ENCODE peak calls at places on chromosome 7, in six cellular contexts. One of them, this sample, is unnamed.

GRCh38 chr7:122532406-122533269 is 166.3 kb downstream of the RNF133 start:
- DNase-seq in uterus: no peak
- DNase-seq in adrenal gland: no peak
- DNase-seq in HepG2: peak; percentile 4
- DNase-seq in H1: no peak
- DNase-seq in IMR-90: peak; percentile 5
- DNase-seq in this sample: no peak

GRCh38 chr7:24965831-24966708 is 13.9 kb downstream of the OSBPL3 start:
- DNase-seq in adrenal gland: no peak
- DNase-seq in uterus: no peak
- DNase-seq in HepG2: no peak
- DNase-seq in IMR-90: peak; percentile 15
- DNase-seq in H1: no peak
- DNase-seq in this sample: peak; percentile 5

GRCh38 chr7:123748171-123748733 is 551 bp downstream of the WASL start:
- DNase-seq in uterus: peak; percentile 26
- DNase-seq in adrenal gland: peak; percentile 67
- DNase-seq in IMR-90: peak; percentile 28
- DNase-seq in HepG2: no peak
- DNase-seq in H1: no peak
- DNase-seq in this sample: peak; percentile 16

GRCh38 chr7:78441737-78442136 is 643.2 kb downstream of the PHTF2 start:
- DNase-seq in adrenal gland: no peak
- DNase-seq in IMR-90: no peak
- DNase-seq in H1: no peak
- DNase-seq in uterus: no peak
- DNase-seq in HepG2: no peak
- DNase-seq in this sample: no peak

GRCh38 chr7:47816647-47817046 is 131.6 kb downstream of the PKD1L1 start:
- DNase-seq in adrenal gland: peak; percentile 49
- DNase-seq in IMR-90: peak; percentile 69
- DNase-seq in uterus: no peak
- DNase-seq in HepG2: peak; percentile 35
- DNase-seq in H1: no peak
- DNase-seq in this sample: no peak

GRCh38 chr7:74069790-74070618 is 13.6 kb upstream of the LIMK1 start:
- DNase-seq in IMR-90: no peak
- DNase-seq in HepG2: no peak
- DNase-seq in adrenal gland: no peak
- DNase-seq in uterus: no peak
- DNase-seq in H1: no peak
- DNase-seq in this sample: no peak

GRCh38 chr7:148883233-148884048 is 650 bp downstream of the EZH2 start:
- DNase-seq in HepG2: no peak
- DNase-seq in IMR-90: no peak
- DNase-seq in uterus: peak; percentile 33
- DNase-seq in H1: no peak
- DNase-seq in adrenal gland: peak; percentile 61
- DNase-seq in this sample: no peak

GRCh38 chr7:95047291-95047690 is 139.9 kb downstream of the PPP1R9A start:
- DNase-seq in H1: no peak
- DNase-seq in uterus: no peak
- DNase-seq in IMR-90: no peak
- DNase-seq in HepG2: no peak
- DNase-seq in adrenal gland: no peak
- DNase-seq in this sample: no peak

GRCh38 chr7:134787720-134788119 is 8.3 kb downstream of the CALD1 start:
- DNase-seq in adrenal gland: no peak
- DNase-seq in HepG2: no peak
- DNase-seq in IMR-90: no peak
- DNase-seq in H1: no peak
- DNase-seq in uterus: no peak
- DNase-seq in this sample: no peak

GRCh38 chr7:100626530-100627237 is 14.3 kb downstream of the MOSPD3 start:
- DNase-seq in H1: no peak
- DNase-seq in uterus: peak; percentile 83
- DNase-seq in adrenal gland: peak; percentile 95
- DNase-seq in IMR-90: peak; percentile 81
- DNase-seq in HepG2: no peak
- DNase-seq in this sample: peak; percentile 57
- TF ChIP-seq POLR2A in H1: no peak
- TF ChIP-seq POLR2A in uterus: peak; percentile 14
- TF ChIP-seq POLR2A in adrenal gland: peak; percentile 25
- TF ChIP-seq POLR2A in IMR-90: no peak
- TF ChIP-seq POLR2A in HepG2: no peak
- TF ChIP-seq POLR2A in this sample: peak; percentile 11

GRCh38 chr7:27046854-27047549 is 48.8 kb downstream of the HOXA1 start:
- DNase-seq in H1: no peak
- DNase-seq in HepG2: no peak
- DNase-seq in uterus: no peak
- DNase-seq in adrenal gland: no peak
- DNase-seq in IMR-90: peak; percentile 77
- DNase-seq in this sample: no peak
- H3K4me3 ChIP-seq in H1: no peak overlapping the region
- H3K4me3 ChIP-seq in HepG2: no peak overlapping the region
- H3K4me3 ChIP-seq in uterus: no peak overlapping the region
- H3K4me3 ChIP-seq in adrenal gland: no peak overlapping the region
- H3K4me3 ChIP-seq in IMR-90: no peak overlapping the region
- H3K4me3 ChIP-seq in this sample: no peak overlapping the region

DNA sequence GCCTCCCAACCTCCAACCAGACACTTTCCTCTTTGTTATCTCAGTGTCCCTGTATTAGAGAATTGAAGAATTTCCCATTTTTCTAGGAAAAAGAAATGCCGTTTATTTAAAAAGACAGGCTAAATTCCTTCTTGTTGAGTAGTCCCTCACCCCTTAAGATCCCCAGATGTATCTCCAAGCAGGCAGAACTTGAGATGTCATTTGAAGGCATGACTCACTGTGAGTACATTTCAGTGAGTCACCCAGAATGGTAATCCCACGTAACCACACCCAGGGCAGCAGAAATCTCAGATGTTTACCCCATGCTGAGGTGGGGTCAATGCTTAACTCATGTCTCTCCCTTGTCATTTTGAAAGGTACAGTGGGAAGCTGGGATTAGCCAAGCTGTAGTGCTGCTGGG is 4.4 kb downstream of the ZNF655 start:
- DNase-seq in HepG2: peak; percentile 67
- DNase-seq in adrenal gland: no peak
- DNase-seq in H1: no peak
- DNase-seq in uterus: no peak
- DNase-seq in IMR-90: peak; percentile 100
- DNase-seq in this sample: no peak
- H3K36me3 ChIP-seq in HepG2: peaks cover 57% of the 10 kb centered on the region
- H3K36me3 ChIP-seq in adrenal gland: peaks cover 63% of the 10 kb centered on the region
- H3K36me3 ChIP-seq in H1: peaks cover 32% of the 10 kb centered on the region
- H3K36me3 ChIP-seq in uterus: no peaks in the 10 kb centered on the region
- H3K36me3 ChIP-seq in IMR-90: peaks cover 51% of the 10 kb centered on the region
- H3K36me3 ChIP-seq in this sample: peaks cover 14% of the 10 kb centered on the region

GRCh38 chr7:66737667-66738066 is 2.9 kb upstream of the RABGEF1 start:
- DNase-seq in IMR-90: no peak
- DNase-seq in HepG2: no peak
- DNase-seq in H1: no peak
- DNase-seq in uterus: no peak
- DNase-seq in adrenal gland: no peak
- DNase-seq in this sample: no peak
- TF ChIP-seq POLR2A in IMR-90: no peak
- TF ChIP-seq POLR2A in HepG2: no peak
- TF ChIP-seq POLR2A in H1: no peak
- TF ChIP-seq POLR2A in uterus: no peak
- TF ChIP-seq POLR2A in adrenal gland: no peak
- TF ChIP-seq POLR2A in this sample: no peak

DNA sequence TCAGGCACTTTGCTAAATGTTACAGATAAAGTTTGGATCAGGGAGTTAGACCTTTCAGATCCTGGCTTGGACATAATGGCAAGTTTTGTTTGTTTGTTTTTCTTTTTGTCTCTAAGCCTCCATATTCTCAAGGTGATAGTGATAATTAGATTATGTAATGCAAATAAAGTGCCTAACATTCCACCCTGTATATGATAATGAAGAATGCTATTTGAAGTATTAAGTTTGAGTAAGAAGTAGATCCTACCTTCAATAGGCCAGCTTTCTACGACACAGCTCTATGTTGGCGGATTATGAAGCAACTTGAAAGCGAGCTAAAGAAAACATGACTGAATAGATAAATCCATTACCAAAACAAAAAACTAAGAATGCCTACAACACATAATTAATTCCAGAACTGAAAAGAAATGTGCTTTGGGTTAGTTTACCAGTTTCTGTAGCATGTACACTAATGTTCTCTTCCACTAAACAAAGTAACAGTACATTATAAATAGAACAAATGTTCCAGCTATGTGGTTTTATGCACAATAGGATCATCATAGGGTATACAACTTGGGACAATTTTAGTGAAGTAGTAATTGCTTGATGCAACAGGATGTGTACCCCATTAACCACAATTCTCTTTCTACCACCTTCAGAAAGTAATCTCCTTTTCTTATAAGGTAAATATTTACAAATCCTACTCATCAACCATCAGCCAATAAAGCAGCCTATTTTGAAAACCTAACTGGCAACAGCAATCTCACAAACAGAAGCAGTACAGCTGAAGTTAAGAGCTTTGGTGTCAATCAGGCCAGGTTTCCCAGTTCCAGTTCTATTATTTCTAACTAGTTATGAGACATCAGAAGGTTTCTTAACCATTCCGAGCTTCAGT is 1.5 kb downstream of the SEM1 start:
- DNase-seq in adrenal gland: no peak
- DNase-seq in H1: no peak
- DNase-seq in uterus: no peak
- DNase-seq in HepG2: no peak
- DNase-seq in IMR-90: no peak
- DNase-seq in this sample: no peak
- H3K4me3 ChIP-seq in adrenal gland: no peak overlapping the region
- H3K4me3 ChIP-seq in H1: no peak overlapping the region
- H3K4me3 ChIP-seq in uterus: peak overlapping the region; percentile 75
- H3K4me3 ChIP-seq in HepG2: peak overlapping the region; percentile 91
- H3K4me3 ChIP-seq in IMR-90: no peak overlapping the region
- H3K4me3 ChIP-seq in this sample: no peak overlapping the region

DNA sequence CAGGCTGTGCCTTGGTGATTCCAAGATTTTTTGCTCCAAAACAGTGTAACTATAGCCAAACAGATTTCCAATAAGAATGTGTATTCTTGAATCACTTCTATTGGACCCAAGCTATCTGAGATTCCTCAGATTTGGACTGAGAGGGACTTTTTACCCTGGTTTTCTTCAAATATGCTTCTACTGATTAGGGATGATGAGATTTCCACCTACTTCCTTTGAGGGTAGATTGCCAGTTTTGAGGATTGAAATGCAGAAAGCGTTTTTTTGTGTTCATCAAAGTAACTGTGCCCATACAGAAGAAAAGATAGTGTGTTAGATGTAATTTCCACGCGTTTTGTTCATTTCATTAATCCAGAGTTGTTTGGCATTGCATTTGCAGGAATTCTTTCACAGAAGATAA is 144.9 kb downstream of the CPED1 start:
- DNase-seq in IMR-90: no peak
- DNase-seq in HepG2: no peak
- DNase-seq in uterus: no peak
- DNase-seq in adrenal gland: no peak
- DNase-seq in H1: no peak
- DNase-seq in this sample: no peak
- H3K36me3 ChIP-seq in IMR-90: peaks cover 1% of the 10 kb centered on the region
- H3K36me3 ChIP-seq in HepG2: no peaks in the 10 kb centered on the region
- H3K36me3 ChIP-seq in uterus: no peaks in the 10 kb centered on the region
- H3K36me3 ChIP-seq in adrenal gland: peaks cover 3% of the 10 kb centered on the region
- H3K36me3 ChIP-seq in H1: no peaks in the 10 kb centered on the region
- H3K36me3 ChIP-seq in this sample: peaks cover 14% of the 10 kb centered on the region

GRCh38 chr7:30026229-30027064 is at the start of gene FKBP14:
- DNase-seq in IMR-90: peak; percentile 100
- DNase-seq in HepG2: peak; percentile 98
- DNase-seq in adrenal gland: peak; percentile 100
- DNase-seq in H1: peak; percentile 97
- DNase-seq in uterus: peak; percentile 98
- DNase-seq in this sample: peak; percentile 97
- TF ChIP-seq POLR2A in IMR-90: peak; percentile 78
- TF ChIP-seq POLR2A in HepG2: peak; percentile 69
- TF ChIP-seq POLR2A in adrenal gland: peak; percentile 61
- TF ChIP-seq POLR2A in H1: peak; percentile 61
- TF ChIP-seq POLR2A in uterus: no peak
- TF ChIP-seq POLR2A in this sample: peak; percentile 52

This sample was measured in tibial nerve.